ENCODE peak calls at places on chromosomes 4 and X, in six cellular contexts. One of them, this sample, is unnamed.

GRCh38 chrX:21883258-21883657 is 27.5 kb downstream of the YY2 start:
- DNase-seq in lower leg skin: no peak
- DNase-seq in astrocyte of the spinal cord: peak
- DNase-seq in K562: peak
- DNase-seq in lung: no peak
- DNase-seq in GM23248: no peak
- DNase-seq in this sample: no peak

GRCh38 chr4:70619778-70620177 is 8.8 kb upstream of the ENAM start:
- DNase-seq in lower leg skin: no peak
- DNase-seq in astrocyte of the spinal cord: no peak
- DNase-seq in K562: no peak
- DNase-seq in lung: no peak
- DNase-seq in GM23248: no peak
- DNase-seq in this sample: no peak

GRCh38 chrX:9420513-9420912 is 44.3 kb upstream of the TBL1X start:
- DNase-seq in lower leg skin: peak
- DNase-seq in astrocyte of the spinal cord: no peak
- DNase-seq in K562: peak
- DNase-seq in lung: no peak
- DNase-seq in GM23248: no peak
- DNase-seq in this sample: no peak

GRCh38 chrX:14529288-14529989 is at the start of gene GLRA2:
- DNase-seq in lower leg skin: no peak
- DNase-seq in astrocyte of the spinal cord: peak
- DNase-seq in K562: peak
- DNase-seq in lung: no peak
- DNase-seq in GM23248: peak
- DNase-seq in this sample: peak

GRCh38 chrX:41145920-41146608 is 60.8 kb downstream of the USP9X start:
- DNase-seq in lower leg skin: no peak
- DNase-seq in astrocyte of the spinal cord: peak
- DNase-seq in K562: peak
- DNase-seq in lung: no peak
- DNase-seq in GM23248: peak
- DNase-seq in this sample: peak

GRCh38 chr4:169092889-169093522 is 83.0 kb upstream of the CBR4 start:
- DNase-seq in lower leg skin: no peak
- DNase-seq in astrocyte of the spinal cord: no peak
- DNase-seq in K562: no peak
- DNase-seq in lung: no peak
- DNase-seq in GM23248: no peak
- DNase-seq in this sample: no peak

GRCh38 chr4:7154351-7154981 is 37.9 kb upstream of the SORCS2 start:
- DNase-seq in lower leg skin: peak
- DNase-seq in astrocyte of the spinal cord: no peak
- DNase-seq in K562: no peak
- DNase-seq in lung: no peak
- DNase-seq in GM23248: no peak
- DNase-seq in this sample: no peak

GRCh38 chrX:70485466-70485865 is 40.8 kb downstream of the DLG3 start:
- DNase-seq in lower leg skin: no peak
- DNase-seq in astrocyte of the spinal cord: no peak
- DNase-seq in K562: no peak
- DNase-seq in lung: no peak
- DNase-seq in GM23248: no peak
- DNase-seq in this sample: peak

GRCh38 chr4:101331017-101331416 is 16.3 kb downstream of the PPP3CA start:
- DNase-seq in lower leg skin: no peak
- DNase-seq in astrocyte of the spinal cord: no peak
- DNase-seq in K562: no peak
- DNase-seq in lung: no peak
- DNase-seq in GM23248: peak
- DNase-seq in this sample: peak

GRCh38 chrX:72201836-72202536 is 20.4 kb downstream of the PIN4 start:
- DNase-seq in lower leg skin: no peak
- DNase-seq in astrocyte of the spinal cord: peak
- DNase-seq in K562: no peak
- DNase-seq in lung: no peak
- DNase-seq in GM23248: peak
- DNase-seq in this sample: peak

GRCh38 chrX:11499076-11500044 is 166.4 kb downstream of the ARHGAP6 start:
- DNase-seq in lower leg skin: no peak
- DNase-seq in astrocyte of the spinal cord: peak
- DNase-seq in K562: no peak
- DNase-seq in lung: no peak
- DNase-seq in GM23248: peak
- DNase-seq in this sample: peak

GRCh38 chrX:71623714-71624113 is 5.4 kb upstream of the CXCR3 start:
- DNase-seq in lower leg skin: no peak
- DNase-seq in astrocyte of the spinal cord: no peak
- DNase-seq in K562: no peak
- DNase-seq in lung: no peak
- DNase-seq in GM23248: no peak
- DNase-seq in this sample: no peak

GRCh38 chr4:27087306-27088045 is 226.8 kb downstream of the STIM2 start:
- DNase-seq in lower leg skin: peak
- DNase-seq in astrocyte of the spinal cord: no peak
- DNase-seq in K562: no peak
- DNase-seq in lung: no peak
- DNase-seq in GM23248: no peak
- DNase-seq in this sample: peak

GRCh38 chr4:180898305-180898704 is 1344.9 kb upstream of the TENM3 start:
- DNase-seq in lower leg skin: no peak
- DNase-seq in astrocyte of the spinal cord: no peak
- DNase-seq in K562: no peak
- DNase-seq in lung: no peak
- DNase-seq in GM23248: peak
- DNase-seq in this sample: no peak

GRCh38 chrX:110657073-110657472 is 138.5 kb downstream of the CHRDL1 start:
- DNase-seq in lower leg skin: no peak
- DNase-seq in astrocyte of the spinal cord: no peak
- DNase-seq in K562: no peak
- DNase-seq in lung: no peak
- DNase-seq in GM23248: no peak
- DNase-seq in this sample: no peak

GRCh38 chr4:139555705-139556070 is 331 bp downstream of the SETD7 start:
- DNase-seq in lower leg skin: peak
- DNase-seq in astrocyte of the spinal cord: no peak
- DNase-seq in K562: no peak
- DNase-seq in lung: peak
- DNase-seq in GM23248: peak
- DNase-seq in this sample: no peak

GRCh38 chr4:18166925-18167324 is 145.4 kb upstream of the LCORL start:
- DNase-seq in lower leg skin: no peak
- DNase-seq in astrocyte of the spinal cord: no peak
- DNase-seq in K562: no peak
- DNase-seq in lung: no peak
- DNase-seq in GM23248: no peak
- DNase-seq in this sample: no peak

GRCh38 chrX:77749695-77750094 is 36.3 kb downstream of the ATRX start:
- DNase-seq in lower leg skin: no peak
- DNase-seq in astrocyte of the spinal cord: peak
- DNase-seq in K562: no peak
- DNase-seq in lung: no peak
- DNase-seq in GM23248: peak
- DNase-seq in this sample: peak

GRCh38 chr4:158171456-158171790 is 1.4 kb downstream of the GASK1B start:
- DNase-seq in lower leg skin: no peak
- DNase-seq in astrocyte of the spinal cord: peak
- DNase-seq in K562: no peak
- DNase-seq in lung: no peak
- DNase-seq in GM23248: no peak
- DNase-seq in this sample: no peak

GRCh38 chrX:109848451-109849050 is 115.5 kb upstream of the ACSL4 start:
- DNase-seq in lower leg skin: no peak
- DNase-seq in astrocyte of the spinal cord: no peak
- DNase-seq in K562: peak
- DNase-seq in lung: no peak
- DNase-seq in GM23248: no peak
- DNase-seq in this sample: no peak

GRCh38 chr4:73019462-73020047 is 50.0 kb downstream of the COX18 start:
- DNase-seq in lower leg skin: no peak
- DNase-seq in astrocyte of the spinal cord: peak
- DNase-seq in K562: peak
- DNase-seq in lung: no peak
- DNase-seq in GM23248: peak
- DNase-seq in this sample: peak

GRCh38 chrX:152926279-152926678 is 28.4 kb downstream of the ZNF185 start:
- DNase-seq in lower leg skin: no peak
- DNase-seq in astrocyte of the spinal cord: peak
- DNase-seq in K562: peak
- DNase-seq in lung: no peak
- DNase-seq in GM23248: peak
- DNase-seq in this sample: peak

DNA sequence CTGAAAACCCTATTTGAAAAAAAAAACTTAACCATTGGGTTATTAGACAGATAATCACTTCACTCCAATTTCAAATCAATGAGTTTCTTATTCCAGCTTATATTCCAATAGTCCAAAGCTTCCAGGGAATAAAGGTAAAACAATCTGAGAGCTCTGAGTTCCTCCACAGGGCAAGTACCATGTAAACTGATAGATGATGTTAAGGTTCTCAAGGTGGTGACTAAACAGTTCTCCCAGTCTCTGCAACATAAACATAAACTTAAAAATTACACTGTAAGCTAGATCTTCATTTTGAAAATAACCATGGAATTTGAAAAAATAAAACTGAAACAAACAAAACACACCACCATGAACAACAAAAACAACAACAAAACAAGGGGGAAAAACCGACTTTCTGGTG is 22.3 kb upstream of the CD38 start:
- DNase-seq in lower leg skin: no peak
- DNase-seq in astrocyte of the spinal cord: no peak
- DNase-seq in K562: no peak
- DNase-seq in lung: no peak
- DNase-seq in GM23248: no peak
- DNase-seq in this sample: no peak
- H3K4me3 ChIP-seq in lower leg skin: no peak
- H3K4me3 ChIP-seq in astrocyte of the spinal cord: no peak
- H3K4me3 ChIP-seq in K562: no peak
- H3K4me3 ChIP-seq in lung: no peak
- H3K4me3 ChIP-seq in GM23248: no peak
- H3K4me3 ChIP-seq in this sample: no peak

GRCh38 chr4:108165601-108166000 is 3.1 kb downstream of the LEF1 start:
- DNase-seq in lower leg skin: no peak
- DNase-seq in astrocyte of the spinal cord: no peak
- DNase-seq in K562: peak
- DNase-seq in lung: no peak
- DNase-seq in GM23248: no peak
- DNase-seq in this sample: no peak
- H3K4me3 ChIP-seq in lower leg skin: no peak
- H3K4me3 ChIP-seq in astrocyte of the spinal cord: no peak
- H3K4me3 ChIP-seq in K562: peak
- H3K4me3 ChIP-seq in lung: no peak
- H3K4me3 ChIP-seq in GM23248: no peak
- H3K4me3 ChIP-seq in this sample: no peak

DNA sequence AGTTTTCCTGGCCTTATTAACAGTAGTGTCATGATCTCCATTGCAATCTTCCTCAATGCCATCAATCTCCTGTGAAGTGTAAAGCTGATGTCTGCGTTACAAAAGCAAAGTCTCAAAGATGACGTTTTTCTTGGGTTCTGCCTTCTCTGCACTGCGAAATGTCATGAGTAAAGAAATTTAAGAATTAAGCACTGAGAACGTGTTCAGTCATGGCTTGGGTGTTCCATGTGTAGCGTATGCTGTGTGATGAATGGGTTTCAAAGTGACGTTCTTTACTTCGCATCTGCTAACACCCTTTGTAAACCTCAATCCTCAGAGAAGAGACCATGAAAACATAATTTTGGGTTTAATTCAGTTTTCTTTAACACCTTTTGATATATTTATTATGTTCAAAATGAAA is 1.0 kb downstream of the NAP1L5 start:
- DNase-seq in lower leg skin: no peak
- DNase-seq in astrocyte of the spinal cord: no peak
- DNase-seq in K562: no peak
- DNase-seq in lung: no peak
- DNase-seq in GM23248: peak
- DNase-seq in this sample: peak
- H3K4me3 ChIP-seq in lower leg skin: no peak
- H3K4me3 ChIP-seq in astrocyte of the spinal cord: peak
- H3K4me3 ChIP-seq in K562: peak
- H3K4me3 ChIP-seq in lung: no peak
- H3K4me3 ChIP-seq in GM23248: peak
- H3K4me3 ChIP-seq in this sample: no peak

GRCh38 chrX:30312858-30313257 is 3.7 kb upstream of the NR0B1 start:
- DNase-seq in lower leg skin: no peak
- DNase-seq in astrocyte of the spinal cord: no peak
- DNase-seq in K562: no peak
- DNase-seq in lung: no peak
- DNase-seq in GM23248: no peak
- DNase-seq in this sample: no peak

GRCh38 chrX:30308263-30309138 is 689 bp downstream of the NR0B1 start:
- DNase-seq in lower leg skin: no peak
- DNase-seq in astrocyte of the spinal cord: peak
- DNase-seq in K562: no peak
- DNase-seq in lung: no peak
- DNase-seq in GM23248: peak
- DNase-seq in this sample: peak

GRCh38 chrX:30310429-30311206 is 1.4 kb upstream of the NR0B1 start:
- DNase-seq in lower leg skin: no peak
- DNase-seq in astrocyte of the spinal cord: no peak
- DNase-seq in K562: no peak
- DNase-seq in lung: no peak
- DNase-seq in GM23248: no peak
- DNase-seq in this sample: no peak

GRCh38 chrX:30307466-30307865 is 1.7 kb downstream of the NR0B1 start:
- DNase-seq in lower leg skin: no peak
- DNase-seq in astrocyte of the spinal cord: no peak
- DNase-seq in K562: no peak
- DNase-seq in lung: no peak
- DNase-seq in GM23248: no peak
- DNase-seq in this sample: no peak

DNA sequence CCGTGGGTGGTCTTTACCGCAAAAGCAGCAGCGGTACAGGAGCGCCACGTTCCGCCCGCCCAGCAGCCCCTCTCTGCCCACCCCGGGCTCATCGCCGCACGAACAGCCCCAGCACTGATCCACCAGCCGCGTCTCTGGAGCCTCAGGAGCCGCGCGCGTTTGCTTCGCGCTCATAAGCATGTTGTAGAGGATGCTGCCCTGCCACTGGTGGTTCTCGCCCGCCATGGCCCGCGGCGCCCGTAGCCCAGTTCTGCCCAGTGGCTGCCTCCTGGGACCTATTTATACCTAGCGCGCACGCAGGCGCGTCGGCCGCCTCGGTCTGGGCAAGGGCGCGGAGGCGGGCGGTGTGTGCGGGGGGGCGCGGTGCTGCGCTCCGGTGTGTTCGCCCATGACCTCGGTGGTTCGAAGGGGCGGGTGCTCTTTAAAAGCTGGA is at the start of gene NR0B1:
- DNase-seq in lower leg skin: no peak
- DNase-seq in astrocyte of the spinal cord: no peak
- DNase-seq in K562: no peak
- DNase-seq in lung: no peak
- DNase-seq in GM23248: peak
- DNase-seq in this sample: no peak
- H3K4me3 ChIP-seq in lower leg skin: no peak
- H3K4me3 ChIP-seq in astrocyte of the spinal cord: no peak
- H3K4me3 ChIP-seq in K562: no peak
- H3K4me3 ChIP-seq in lung: no peak
- H3K4me3 ChIP-seq in GM23248: peak
- H3K4me3 ChIP-seq in this sample: no peak